ENCODE peak calls at places on chromosomes 2 and 18, in four cellular contexts. D, V, I and X are unnamed samples.

GRCh38 chr2:174248998-174249592 is 763 bp upstream of the OLA1 start:
- DNase-seq in D (no peak), V (no peak), I (no peak), X (no peak)

GRCh38 chr2:179822540-179822939 is 38.9 kb downstream of the ZNF385B start:
- DNase-seq in I (no peak), V (no peak), D (no peak), X (no peak)

GRCh38 chr2:102301867-102302362 is 9.4 kb upstream of the IL1RL1 start:
- DNase-seq in D (peak; percentile 32), I (peak; percentile 22), V (no peak), X (peak; percentile 50)

GRCh38 chr2:68379184-68379708 is 14.2 kb downstream of the PLEK start:
- DNase-seq in I (no peak), V (no peak), D (no peak), X (no peak)

GRCh38 chr2:217086038-217086522 is 226.2 kb upstream of the TNP1 start:
- DNase-seq in D (peak; percentile 64), I (no peak), V (no peak), X (no peak)

GRCh38 chr2:144674071-144674470 is 154.2 kb upstream of the ZEB2 start:
- DNase-seq in I (no peak), V (no peak), D (no peak), X (no peak)

GRCh38 chr2:40440835-40441234 is 11.1 kb downstream of the SLC8A1 start:
- DNase-seq in V (no peak), I (no peak), D (no peak), X (no peak)

GRCh38 chr18:45156941-45157340 is 458.3 kb upstream of the SLC14A2 start:
- DNase-seq in I (no peak), V (no peak), D (peak; percentile 28), X (no peak)

GRCh38 chr2:8234757-8235374 is 447.0 kb upstream of the ID2 start:
- DNase-seq in D (no peak), V (no peak), I (no peak), X (no peak)

GRCh38 chr2:237483018-237483731 is 3.9 kb upstream of the MLPH start:
- DNase-seq in D (peak; percentile 77), I (no peak), V (no peak), X (no peak)

GRCh38 chr18:70394672-70395071 is 105.8 kb downstream of the SOCS6 start:
- DNase-seq in D (no peak), I (no peak), V (no peak), X (no peak)

GRCh38 chr2:11833601-11834000 is 87.2 kb downstream of the LPIN1 start:
- DNase-seq in I (no peak), D (peak; percentile 64), V (peak; percentile 20), X (no peak)

GRCh38 chr2:27961997-27962396 is 71.5 kb downstream of the BABAM2 start:
- DNase-seq in D (peak; percentile 67), V (no peak), I (no peak), X (no peak)

GRCh38 chr2:241841181-241842066 is 17.3 kb downstream of the PDCD1 start:
- DNase-seq in V (no peak), D (no peak), I (no peak), X (no peak)

GRCh38 chr2:241933175-241933911 is 63.8 kb downstream of the RTP5 start:
- DNase-seq in D (no peak), V (peak; percentile 29), I (peak; percentile 37), X (no peak)

GRCh38 chr18:49052891-49053644 is 102.3 kb upstream of the SMAD7 start:
- DNase-seq in I (no peak), V (peak; percentile 73), D (peak; percentile 97), X (no peak)

GRCh38 chr2:122883849-122884248 is 1128.4 kb downstream of the TSN start:
- DNase-seq in I (no peak), V (no peak), D (no peak), X (no peak)

GRCh38 chr18:29651121-29651675 is 1391.3 kb downstream of the DSC3 start:
- DNase-seq in V (no peak), I (no peak), D (peak; percentile 53), X (no peak)

GRCh38 chr2:70678576-70679143 is 89.3 kb downstream of the ADD2 start:
- DNase-seq in D (no peak), I (no peak), V (no peak), X (no peak)

GRCh38 chr18:56298935-56299334 is 339.5 kb downstream of the TXNL1 start:
- DNase-seq in D (peak; percentile 62), V (no peak), I (peak; percentile 8), X (no peak)

GRCh38 chr2:144630459-144631215 is 110.7 kb upstream of the ZEB2 start:
- DNase-seq in D (peak; percentile 1), V (no peak), I (no peak), X (no peak)

GRCh38 chr2:64650722-64651338 is 2.9 kb downstream of the SERTAD2 start:
- DNase-seq in D (no peak), I (no peak), V (no peak), X (no peak)

GRCh38 chr2:190910341-190911136 is 29.9 kb downstream of the GLS start:
- DNase-seq in I (no peak), D (peak; percentile 53), V (no peak), X (no peak)

GRCh38 chr2:85132834-85133637 is at the start of gene TCF7L1:
- DNase-seq in I (peak; percentile 90), D (peak; percentile 88), V (peak; percentile 52), X (peak; percentile 96)

GRCh38 chr2:14492920-14493503 is 139.5 kb upstream of the LRATD1 start:
- DNase-seq in I (no peak), D (peak; percentile 96), V (peak; percentile 12), X (no peak)

GRCh38 chr2:127045792-127046501 is 61.0 kb downstream of the BIN1 start:
- DNase-seq in V (no peak), D (no peak), I (no peak), X (no peak)

GRCh38 chr2:50491541-50492114 is 540.3 kb downstream of the NRXN1 start:
- DNase-seq in D (peak; percentile 44), V (peak; percentile 12), I (peak; percentile 35), X (peak; percentile 45)

GRCh38 chr2:7994397-7994951 is 687.4 kb upstream of the ID2 start:
- DNase-seq in D (no peak), V (no peak), I (no peak), X (no peak)